ENCODE peak calls at places on chromosomes 11 and 22, in four cellular contexts. F, S, J and G are unnamed samples.

GRCh38 chr22:37748659-37749058 is 51.8 kb downstream of the TRIOBP start:
- DNase-seq in J (no peak), F (no peak), S (no peak), G (no peak)

GRCh38 chr11:122524532-122524882 is 131.0 kb upstream of the UBASH3B start:
- DNase-seq in F (no peak), J (no peak), S (no peak), G (no peak)

GRCh38 chr11:4072668-4073285 is 21.8 kb upstream of the RRM1 start:
- DNase-seq in J (peak), S (no peak), F (peak), G (peak)

GRCh38 chr22:19565921-19566598 is 41.9 kb upstream of the CLDN5 start:
- DNase-seq in J (no peak), F (no peak), S (peak), G (peak)

GRCh38 chr11:9838229-9838628 is 174.4 kb downstream of the SWAP70 start:
- DNase-seq in F (no peak), S (no peak), J (peak), G (peak)

GRCh38 chr11:115179647-115180046 is 324.6 kb downstream of the CADM1 start:
- DNase-seq in S (no peak), J (no peak), F (no peak), G (no peak)

GRCh38 chr11:65717906-65718305 is 2.7 kb downstream of the RNASEH2C start:
- DNase-seq in F (no peak), J (no peak), S (no peak), G (no peak)

GRCh38 chr11:38365274-38365673 is 1767.2 kb upstream of the RAG2 start:
- DNase-seq in F (no peak), J (no peak), S (no peak), G (no peak)

GRCh38 chr11:122656073-122656630 is 630 bp downstream of the UBASH3B start:
- DNase-seq in F (peak), S (peak), J (peak), G (peak)

GRCh38 chr11:71307811-71308645 is 55.7 kb upstream of the SHANK2 start:
- DNase-seq in F (no peak), S (peak), J (no peak), G (no peak)

GRCh38 chr22:22761606-22761962 is 117.2 kb downstream of the GGTLC2 start:
- DNase-seq in F (no peak), J (no peak), S (no peak), G (peak)

GRCh38 chr11:65204646-65205601 is 23.2 kb downstream of the CAPN1 start:
- DNase-seq in S (peak), F (peak), J (peak), G (peak)

GRCh38 chr11:120316880-120317688 is 8.0 kb upstream of the TLCD5 start:
- DNase-seq in F (no peak), J (peak), S (no peak), G (peak)

GRCh38 chr11:1916986-1917522 is 2.4 kb upstream of the TNNT3 start:
- DNase-seq in F (no peak), J (no peak), S (no peak), G (no peak)

GRCh38 chr11:67260406-67260805 is 5.9 kb upstream of the GRK2 start:
- DNase-seq in S (no peak), J (no peak), F (no peak), G (no peak)

GRCh38 chr11:19947521-19948114 is 212.7 kb downstream of the DBX1 start:
- DNase-seq in F (no peak), S (no peak), J (no peak), G (no peak)

GRCh38 chr11:39374963-39375698 is 2084.3 kb downstream of the LRRC4C start:
- DNase-seq in F (peak), S (no peak), J (peak), G (peak)

GRCh38 chr22:45680932-45681700 is 9.5 kb downstream of the ATXN10 start:
- DNase-seq in S (no peak), F (no peak), J (peak), G (peak)

GRCh38 chr22:43262990-43263644 is 76.2 kb upstream of the TTLL12 start:
- DNase-seq in J (peak), F (no peak), S (no peak), G (no peak)

GRCh38 chr11:76672431-76673163 is 2.0 kb upstream of the LRRC32 start:
- DNase-seq in F (peak), S (no peak), J (peak), G (no peak)

GRCh38 chr11:100719362-100719761 is 32.3 kb downstream of the ARHGAP42 start:
- DNase-seq in F (no peak), J (peak), S (no peak), G (no peak)

GRCh38 chr22:49106136-49106930 is 721.3 kb downstream of the BRD1 start:
- DNase-seq in S (no peak), J (no peak), F (no peak), G (no peak)

GRCh38 chr22:27918351-27919221 is 470 bp downstream of the PITPNB start:
- DNase-seq in S (peak), F (peak), J (peak), G (peak)

GRCh38 chr22:44363214-44363979 is 50.6 kb upstream of the SHISAL1 start:
- DNase-seq in J (peak), S (peak), F (no peak), G (peak)

GRCh38 chr22:44363980-44364749 is 51.4 kb upstream of the SHISAL1 start:
- DNase-seq in J (no peak), S (no peak), F (no peak), G (no peak)

GRCh38 chr22:44365196-44365802 is 52.5 kb upstream of the SHISAL1 start:
- DNase-seq in J (no peak), S (no peak), F (no peak), G (no peak)

GRCh38 chr22:44365832-44366231 is 53.1 kb upstream of the SHISAL1 start:
- DNase-seq in F (no peak), J (no peak), S (no peak), G (no peak)

DNA sequence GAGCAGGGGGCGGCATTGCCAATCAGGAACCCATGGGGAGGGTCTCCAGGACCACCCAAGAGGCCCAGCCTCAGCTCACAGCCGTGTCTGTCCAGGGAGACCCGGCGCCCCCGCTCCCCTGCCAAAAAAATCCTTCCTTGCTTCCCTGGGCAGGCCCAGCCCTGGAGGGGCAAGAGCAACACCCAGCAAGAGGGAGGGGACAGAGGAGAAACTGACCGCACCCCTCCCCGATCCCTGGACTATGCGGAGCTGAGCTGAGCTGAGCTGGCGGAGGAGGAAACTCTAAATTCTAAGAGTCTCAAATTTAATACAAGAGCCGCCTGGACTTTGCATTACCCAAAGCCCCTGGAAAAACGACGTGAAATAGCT is 52.0 kb upstream of the SHISAL1 start:
- DNase-seq in F (no peak), J (no peak), S (no peak), G (no peak)
- TF ChIP-seq CTCF in F (no peak), J (no peak), S (no peak), G (no peak)

DNA sequence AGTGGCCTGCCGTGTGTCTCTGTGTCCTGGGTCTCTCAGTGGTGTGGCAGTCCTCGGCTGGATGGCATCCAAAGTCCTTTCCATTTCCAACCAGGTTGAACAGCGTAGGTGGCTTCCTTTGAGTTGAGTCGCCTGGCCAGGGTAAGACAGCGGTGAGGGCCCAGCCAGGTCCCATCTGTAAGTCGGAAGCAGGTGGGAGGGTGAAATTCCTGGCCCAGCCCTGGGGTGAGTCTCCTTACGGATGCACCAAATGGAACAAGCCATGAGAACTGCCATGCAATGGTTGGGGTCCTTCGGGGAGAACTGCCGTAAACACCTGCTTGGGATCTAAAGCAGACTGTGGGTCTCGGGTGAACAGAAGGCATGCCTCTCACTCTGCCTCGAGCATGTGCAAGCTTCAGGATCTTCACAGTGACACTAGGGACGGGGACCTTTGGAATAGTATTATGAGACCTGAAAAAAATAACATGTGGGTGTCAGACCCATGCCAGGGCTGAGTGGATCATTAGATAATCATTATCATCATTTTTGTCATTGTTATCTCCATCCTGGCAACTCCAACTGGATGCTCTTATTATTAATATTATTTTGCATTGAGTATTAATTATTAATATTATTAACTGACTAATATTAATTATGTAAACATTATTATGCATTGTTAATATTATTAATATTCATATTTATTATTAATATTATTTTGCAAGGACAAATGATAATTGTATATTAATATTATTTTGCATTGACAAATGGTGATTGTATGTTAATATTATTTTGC is 57.7 kb upstream of the LINC01488 start:
- DNase-seq in S (no peak), F (no peak), J (no peak), G (no peak)
- TF ChIP-seq CTCF in S (no peak), F (no peak), J (no peak), G (no peak)

GRCh38 chr22:32448980-32449379 is 15.3 kb downstream of the BPIFC start:
- DNase-seq in S (no peak), J (no peak), F (no peak), G (peak)

GRCh38 chr22:32446321-32446720 is 17.9 kb downstream of the BPIFC start:
- DNase-seq in F (no peak), J (no peak), S (no peak), G (peak)

GRCh38 chr22:32444068-32444467 is 20.2 kb downstream of the BPIFC start:
- DNase-seq in J (peak), F (peak), S (no peak), G (peak)
- TF ChIP-seq CTCF in J (peak), F (peak), S (no peak), G (peak)

DNA sequence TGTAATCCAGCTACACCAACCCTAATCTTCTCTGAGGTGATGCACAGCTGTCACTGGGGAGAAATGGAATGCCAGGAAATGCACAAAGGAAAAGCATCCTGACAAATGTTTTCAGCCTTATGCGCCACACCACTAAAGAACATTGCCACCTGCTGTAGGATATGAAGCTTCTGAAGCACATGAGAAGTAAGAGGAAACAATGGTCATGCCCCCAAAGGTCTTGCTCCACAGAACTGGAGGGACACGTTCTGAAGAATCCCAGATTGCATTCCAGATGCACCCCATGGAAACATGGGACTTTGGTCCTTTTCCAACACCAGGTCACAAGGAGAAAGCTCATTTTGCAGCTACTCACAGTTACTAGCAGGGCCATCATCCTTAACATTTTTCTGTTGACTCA is 48.7 kb upstream of the ZBED5 start:
- DNase-seq in S (no peak), F (no peak), J (peak), G (peak)
- TF ChIP-seq CTCF in S (no peak), F (no peak), J (peak), G (peak)

DNA sequence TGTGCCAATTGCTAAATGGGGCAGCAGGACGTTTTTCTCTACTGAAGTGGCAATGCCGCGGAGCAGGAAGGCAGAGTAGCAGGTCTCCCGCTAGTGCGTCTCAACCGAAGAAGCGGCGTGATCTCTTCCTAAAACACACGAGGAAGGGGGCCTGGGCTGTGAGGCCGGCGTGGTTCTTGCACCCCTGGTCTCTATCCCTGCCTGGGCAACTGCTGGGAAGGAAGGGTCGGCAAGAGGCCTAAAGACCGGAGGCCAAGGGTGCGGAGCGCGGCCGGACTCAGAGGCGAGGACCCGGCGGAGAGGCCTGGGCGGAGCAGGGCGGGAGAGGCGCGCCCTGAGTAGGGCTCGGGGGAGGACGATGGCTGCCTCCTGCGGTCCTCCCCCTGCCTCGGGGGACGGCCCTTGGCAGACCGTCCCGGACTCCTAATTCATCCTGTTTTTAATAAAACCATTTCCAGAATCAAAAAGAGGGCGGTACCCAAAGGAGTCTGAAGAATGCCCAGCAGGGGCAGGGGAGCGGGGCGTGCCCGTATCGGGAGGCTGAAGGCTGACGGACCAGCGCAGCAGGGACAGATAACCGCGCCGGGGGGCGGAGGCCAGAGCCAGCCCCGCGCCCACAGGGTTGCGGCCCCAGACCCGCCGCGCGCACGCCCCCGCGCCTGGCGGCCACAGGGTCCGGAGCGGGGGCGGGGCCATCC is 559 bp upstream of the APLP2 start:
- DNase-seq in S (peak), J (peak), F (no peak), G (peak)
- TF ChIP-seq CTCF in S (no peak), J (peak), F (peak), G (no peak)

GRCh38 chr11:102623998-102624397 is 1.1 kb downstream of the MMP20 start:
- DNase-seq in S (no peak), F (no peak), J (no peak), G (no peak)

GRCh38 chr11:102625163-102625562 is at the start of gene MMP20:
- DNase-seq in S (no peak), J (no peak), F (no peak), G (no peak)

GRCh38 chr11:102620858-102621561 is 4.1 kb downstream of the MMP20 start:
- DNase-seq in F (peak), S (no peak), J (peak), G (peak)

GRCh38 chr11:102622258-102622657 is 2.9 kb downstream of the MMP20 start:
- DNase-seq in S (no peak), F (no peak), J (no peak), G (no peak)

DNA sequence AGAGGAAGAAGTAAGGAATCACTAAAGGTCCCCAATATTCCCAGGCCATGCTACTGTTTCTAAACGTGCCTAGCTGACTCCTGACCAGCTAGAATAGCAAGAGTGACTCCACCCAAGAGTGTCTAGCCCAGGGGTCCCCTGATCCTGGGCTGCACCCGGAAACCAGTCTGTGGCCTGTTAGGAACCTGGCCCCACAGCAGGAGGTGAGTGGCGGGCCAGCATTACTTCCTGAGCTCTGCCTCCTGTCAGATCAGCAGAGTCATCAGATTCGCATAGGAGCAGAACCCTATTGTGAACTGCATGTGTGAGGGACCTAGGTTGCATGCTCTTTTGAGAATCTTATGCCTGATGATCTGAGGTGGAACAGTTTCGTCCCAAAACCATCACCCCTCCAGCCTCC is 2.0 kb downstream of the MMP20 start:
- DNase-seq in J (no peak), S (no peak), F (no peak), G (no peak)
- TF ChIP-seq CTCF in J (no peak), S (no peak), F (no peak), G (no peak)

GRCh38 chr22:35966314-35967045 is 62.1 kb downstream of the RBFOX2 start:
- DNase-seq in S (no peak), F (no peak), J (no peak), G (no peak)
- TF ChIP-seq CTCF in S (no peak), F (no peak), J (peak), G (no peak)

GRCh38 chr22:30755760-30756124 is 61.1 kb downstream of the OSBP2 start:
- DNase-seq in S (no peak), J (no peak), F (no peak), G (no peak)
- TF ChIP-seq CTCF in S (no peak), J (no peak), F (no peak), G (no peak)

GRCh38 chr11:61670626-61671025 is 9.6 kb upstream of the DAGLA start:
- DNase-seq in F (no peak), S (no peak), J (no peak), G (no peak)

GRCh38 chr11:61669417-61669816 is 10.8 kb upstream of the DAGLA start:
- DNase-seq in F (no peak), J (no peak), S (no peak), G (no peak)

GRCh38 chr11:61675826-61676225 is 4.4 kb upstream of the DAGLA start:
- DNase-seq in S (no peak), J (no peak), F (no peak), G (no peak)

GRCh38 chr11:61667684-61668320 is 12.4 kb upstream of the DAGLA start:
- DNase-seq in J (no peak), F (no peak), S (no peak), G (no peak)

DNA sequence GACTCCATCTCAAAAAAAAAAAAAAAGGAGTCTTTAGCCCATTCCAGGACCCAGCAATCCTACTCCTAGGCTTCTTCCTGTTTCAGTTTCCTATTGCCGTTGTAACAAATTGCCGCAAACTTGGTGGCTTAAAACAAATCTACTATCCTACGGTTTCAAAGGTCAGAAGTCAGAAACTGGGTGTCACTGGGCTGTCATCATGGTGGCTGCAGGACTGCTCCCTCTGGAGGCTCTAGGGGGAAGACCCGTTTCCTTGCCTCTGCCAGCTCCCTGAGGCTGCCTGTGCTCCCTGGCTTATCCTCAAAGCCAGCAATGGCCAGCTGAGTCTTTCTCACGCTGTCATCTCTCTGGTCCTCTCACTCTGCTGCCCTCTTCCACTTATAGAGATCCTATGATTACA is 8.7 kb upstream of the DAGLA start:
- DNase-seq in J (no peak), S (no peak), F (no peak), G (no peak)
- TF ChIP-seq CTCF in J (peak), S (no peak), F (peak), G (peak)